ENCODE peak calls at places on chromosomes 2 and 18, in six cellular contexts. One of them, this sample, is unnamed.

GRCh38 chr18:34322365-34323289 is 97.9 kb upstream of the NOL4 start:
- DNase-seq in MCF 10A: peak; percentile 62
- DNase-seq in ovary: no peak
- DNase-seq in lower leg skin: no peak
- DNase-seq in B cell: no peak
- DNase-seq in Calu3: peak; percentile 62
- DNase-seq in this sample: peak; percentile 44

GRCh38 chr2:23588106-23588505 is 203.1 kb downstream of the KLHL29 start:
- DNase-seq in B cell: no peak
- DNase-seq in lower leg skin: no peak
- DNase-seq in Calu3: no peak
- DNase-seq in MCF 10A: no peak
- DNase-seq in ovary: no peak
- DNase-seq in this sample: no peak

GRCh38 chr18:28793911-28794310 is 617.0 kb upstream of the CDH2 start:
- DNase-seq in ovary: no peak
- DNase-seq in Calu3: no peak
- DNase-seq in B cell: no peak
- DNase-seq in MCF 10A: peak; percentile 29
- DNase-seq in lower leg skin: no peak
- DNase-seq in this sample: no peak

GRCh38 chr18:28855524-28855923 is 678.6 kb upstream of the CDH2 start:
- DNase-seq in lower leg skin: no peak
- DNase-seq in ovary: no peak
- DNase-seq in Calu3: no peak
- DNase-seq in B cell: no peak
- DNase-seq in MCF 10A: peak; percentile 36
- DNase-seq in this sample: no peak

GRCh38 chr2:235850771-235851551 is 317.2 kb downstream of the GBX2 start:
- DNase-seq in MCF 10A: no peak
- DNase-seq in lower leg skin: peak; percentile 66
- DNase-seq in ovary: no peak
- DNase-seq in B cell: no peak
- DNase-seq in Calu3: no peak
- DNase-seq in this sample: no peak

GRCh38 chr2:63018439-63018838 is 32.2 kb upstream of the OTX1 start:
- DNase-seq in lower leg skin: no peak
- DNase-seq in Calu3: no peak
- DNase-seq in B cell: no peak
- DNase-seq in MCF 10A: no peak
- DNase-seq in ovary: no peak
- DNase-seq in this sample: no peak

GRCh38 chr2:233265899-233266431 is 14.5 kb downstream of the ATG16L1 start:
- DNase-seq in B cell: no peak
- DNase-seq in lower leg skin: no peak
- DNase-seq in MCF 10A: no peak
- DNase-seq in ovary: no peak
- DNase-seq in Calu3: no peak
- DNase-seq in this sample: no peak

GRCh38 chr2:10844083-10844482 is 31.5 kb upstream of the PDIA6 start:
- DNase-seq in lower leg skin: no peak
- DNase-seq in B cell: no peak
- DNase-seq in Calu3: peak; percentile 65
- DNase-seq in ovary: no peak
- DNase-seq in MCF 10A: peak; percentile 64
- DNase-seq in this sample: no peak

GRCh38 chr2:143481231-143481613 is 352.0 kb downstream of the ARHGAP15 start:
- DNase-seq in MCF 10A: no peak
- DNase-seq in Calu3: no peak
- DNase-seq in lower leg skin: no peak
- DNase-seq in ovary: no peak
- DNase-seq in B cell: no peak
- DNase-seq in this sample: no peak

GRCh38 chr2:29803541-29803940 is 117.8 kb downstream of the ALK start:
- DNase-seq in ovary: no peak
- DNase-seq in B cell: no peak
- DNase-seq in Calu3: no peak
- DNase-seq in lower leg skin: no peak
- DNase-seq in MCF 10A: no peak
- DNase-seq in this sample: no peak

GRCh38 chr18:24014062-24014985 is at the start of gene TTC39C:
- DNase-seq in MCF 10A: peak; percentile 70
- DNase-seq in B cell: peak; percentile 81
- DNase-seq in lower leg skin: peak; percentile 95
- DNase-seq in Calu3: peak; percentile 65
- DNase-seq in ovary: peak; percentile 75
- DNase-seq in this sample: peak; percentile 71

GRCh38 chr18:50099725-50100414 is 95.1 kb downstream of the MYO5B start:
- DNase-seq in ovary: no peak
- DNase-seq in Calu3: no peak
- DNase-seq in MCF 10A: peak; percentile 45
- DNase-seq in B cell: no peak
- DNase-seq in lower leg skin: no peak
- DNase-seq in this sample: no peak

GRCh38 chr2:44191739-44192138 is 23.1 kb downstream of the PPM1B start:
- DNase-seq in MCF 10A: no peak
- DNase-seq in Calu3: no peak
- DNase-seq in B cell: no peak
- DNase-seq in ovary: no peak
- DNase-seq in lower leg skin: no peak
- DNase-seq in this sample: no peak

GRCh38 chr2:37720533-37721218 is 49.2 kb upstream of the CDC42EP3 start:
- DNase-seq in MCF 10A: peak; percentile 85
- DNase-seq in ovary: no peak
- DNase-seq in Calu3: no peak
- DNase-seq in lower leg skin: no peak
- DNase-seq in B cell: no peak
- DNase-seq in this sample: no peak

GRCh38 chr2:224658776-224659175 is 57.4 kb downstream of the CCDC195 start:
- DNase-seq in MCF 10A: peak; percentile 58
- DNase-seq in lower leg skin: no peak
- DNase-seq in ovary: no peak
- DNase-seq in B cell: no peak
- DNase-seq in Calu3: no peak
- DNase-seq in this sample: no peak

GRCh38 chr2:99569393-99569792 is 79.6 kb upstream of the REV1 start:
- DNase-seq in lower leg skin: no peak
- DNase-seq in B cell: no peak
- DNase-seq in ovary: no peak
- DNase-seq in MCF 10A: no peak
- DNase-seq in Calu3: no peak
- DNase-seq in this sample: no peak

GRCh38 chr2:98446850-98447249 is 2.2 kb downstream of the INPP4A start:
- DNase-seq in lower leg skin: peak; percentile 43
- DNase-seq in MCF 10A: no peak
- DNase-seq in Calu3: no peak
- DNase-seq in B cell: no peak
- DNase-seq in ovary: no peak
- DNase-seq in this sample: no peak

GRCh38 chr2:20439503-20439902 is 7.4 kb upstream of the RHOB start:
- DNase-seq in ovary: no peak
- DNase-seq in Calu3: no peak
- DNase-seq in MCF 10A: peak; percentile 51
- DNase-seq in B cell: no peak
- DNase-seq in lower leg skin: peak; percentile 71
- DNase-seq in this sample: no peak

GRCh38 chr2:23549821-23550535 is 165.0 kb downstream of the KLHL29 start:
- DNase-seq in MCF 10A: no peak
- DNase-seq in B cell: no peak
- DNase-seq in Calu3: no peak
- DNase-seq in ovary: no peak
- DNase-seq in lower leg skin: no peak
- DNase-seq in this sample: no peak

GRCh38 chr2:235066895-235067294 is 115.1 kb downstream of the SH3BP4 start:
- DNase-seq in ovary: no peak
- DNase-seq in B cell: no peak
- DNase-seq in lower leg skin: peak; percentile 32
- DNase-seq in Calu3: no peak
- DNase-seq in MCF 10A: no peak
- DNase-seq in this sample: no peak

GRCh38 chr2:12700989-12701388 is 15.7 kb upstream of the TRIB2 start:
- DNase-seq in B cell: no peak
- DNase-seq in Calu3: no peak
- DNase-seq in lower leg skin: no peak
- DNase-seq in MCF 10A: peak; percentile 40
- DNase-seq in ovary: no peak
- DNase-seq in this sample: no peak

GRCh38 chr18:31506024-31506742 is 8.2 kb downstream of the DSG2 start:
- DNase-seq in MCF 10A: peak; percentile 42
- DNase-seq in B cell: no peak
- DNase-seq in ovary: no peak
- DNase-seq in Calu3: no peak
- DNase-seq in lower leg skin: no peak
- DNase-seq in this sample: no peak
- TF ChIP-seq CTCF in MCF 10A: peak; percentile 35
- TF ChIP-seq CTCF in B cell: no peak
- TF ChIP-seq CTCF in ovary: no peak
- TF ChIP-seq CTCF in Calu3: peak; percentile 20
- TF ChIP-seq CTCF in lower leg skin: no peak
- TF ChIP-seq CTCF in this sample: no peak

GRCh38 chr2:240967681-240968621 is 30.5 kb upstream of the SNED1 start:
- DNase-seq in lower leg skin: no peak
- DNase-seq in B cell: no peak
- DNase-seq in MCF 10A: no peak
- DNase-seq in Calu3: no peak
- DNase-seq in ovary: no peak
- DNase-seq in this sample: no peak

GRCh38 chr2:240966457-240966905 is 31.9 kb upstream of the SNED1 start:
- DNase-seq in B cell: no peak
- DNase-seq in MCF 10A: no peak
- DNase-seq in ovary: no peak
- DNase-seq in lower leg skin: peak; percentile 83
- DNase-seq in Calu3: no peak
- DNase-seq in this sample: no peak

GRCh38 chr2:240965296-240965904 is 33.0 kb upstream of the SNED1 start:
- DNase-seq in B cell: no peak
- DNase-seq in ovary: peak; percentile 43
- DNase-seq in lower leg skin: peak; percentile 82
- DNase-seq in Calu3: no peak
- DNase-seq in MCF 10A: no peak
- DNase-seq in this sample: peak; percentile 39

GRCh38 chr2:240965905-240966456 is 32.4 kb upstream of the SNED1 start:
- DNase-seq in lower leg skin: peak; percentile 82
- DNase-seq in Calu3: no peak
- DNase-seq in MCF 10A: no peak
- DNase-seq in ovary: peak; percentile 41
- DNase-seq in B cell: no peak
- DNase-seq in this sample: no peak

DNA sequence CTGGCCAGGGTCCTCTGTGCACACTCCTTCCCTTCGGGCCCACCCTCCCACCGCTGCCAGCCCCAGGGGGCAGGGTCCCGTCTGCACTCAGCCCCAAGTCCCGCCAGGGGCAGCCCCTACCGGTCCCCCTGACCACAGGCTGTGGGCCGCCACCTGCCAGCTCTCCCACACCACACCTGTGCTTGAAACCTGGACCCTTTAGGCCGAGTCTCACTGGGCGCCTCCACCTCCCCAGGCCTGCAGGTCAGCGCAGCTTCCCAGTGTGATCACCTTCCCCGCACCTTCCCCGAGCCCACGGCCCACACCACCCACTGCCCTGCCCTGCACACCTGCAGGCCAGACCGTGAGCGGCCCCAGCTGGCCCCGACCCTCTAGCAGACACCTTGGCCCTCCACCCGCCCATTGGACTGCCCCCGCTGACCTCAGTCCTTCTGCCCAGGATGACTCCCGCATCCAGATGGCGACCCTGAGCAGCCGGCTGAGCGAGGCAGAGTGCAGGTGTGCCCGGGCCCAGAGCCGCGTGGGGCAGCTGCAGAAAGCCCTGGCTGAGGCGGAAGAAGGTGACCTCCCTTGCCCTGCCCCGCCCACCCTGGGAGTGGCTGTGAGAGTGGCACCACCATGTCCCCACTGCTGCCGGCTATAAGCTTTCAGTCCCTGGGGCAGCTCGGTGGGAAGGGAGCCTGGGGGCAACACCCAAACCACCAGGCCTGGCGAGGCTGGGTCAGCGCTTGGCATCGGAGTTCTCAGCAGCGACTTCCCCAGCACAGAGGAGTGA is 31.3 kb upstream of the SNED1 start:
- DNase-seq in Calu3: no peak
- DNase-seq in B cell: no peak
- DNase-seq in ovary: no peak
- DNase-seq in MCF 10A: no peak
- DNase-seq in lower leg skin: peak; percentile 82
- DNase-seq in this sample: no peak
- TF ChIP-seq CTCF in Calu3: no peak
- TF ChIP-seq CTCF in B cell: no peak
- TF ChIP-seq CTCF in ovary: no peak
- TF ChIP-seq CTCF in MCF 10A: no peak
- TF ChIP-seq CTCF in lower leg skin: no peak
- TF ChIP-seq CTCF in this sample: no peak

DNA sequence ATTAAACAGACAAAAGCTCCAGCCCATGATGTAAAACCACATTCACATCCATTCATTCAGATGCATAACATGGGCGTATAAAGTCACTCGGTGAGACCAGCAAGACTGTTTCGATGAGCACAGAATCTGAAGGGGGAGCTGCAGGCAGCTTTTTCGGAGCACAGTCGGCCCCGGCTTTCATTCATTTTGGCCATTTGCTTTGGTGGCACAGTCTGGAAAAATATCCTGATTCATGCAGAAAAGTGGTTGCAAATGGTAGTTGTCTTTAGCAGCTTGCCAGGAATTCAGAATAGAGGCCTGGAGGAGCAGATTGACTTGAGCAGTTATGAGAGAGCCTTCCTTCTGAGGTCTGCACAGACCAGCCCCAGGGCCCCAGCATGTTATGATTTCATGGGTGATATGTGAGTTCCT is 11.2 kb downstream of the ARID5A start:
- DNase-seq in B cell: no peak
- DNase-seq in MCF 10A: no peak
- DNase-seq in ovary: no peak
- DNase-seq in lower leg skin: no peak
- DNase-seq in Calu3: no peak
- DNase-seq in this sample: peak; percentile 3
- TF ChIP-seq CTCF in B cell: no peak
- TF ChIP-seq CTCF in MCF 10A: no peak
- TF ChIP-seq CTCF in ovary: no peak
- TF ChIP-seq CTCF in lower leg skin: no peak
- TF ChIP-seq CTCF in Calu3: no peak
- TF ChIP-seq CTCF in this sample: no peak

DNA sequence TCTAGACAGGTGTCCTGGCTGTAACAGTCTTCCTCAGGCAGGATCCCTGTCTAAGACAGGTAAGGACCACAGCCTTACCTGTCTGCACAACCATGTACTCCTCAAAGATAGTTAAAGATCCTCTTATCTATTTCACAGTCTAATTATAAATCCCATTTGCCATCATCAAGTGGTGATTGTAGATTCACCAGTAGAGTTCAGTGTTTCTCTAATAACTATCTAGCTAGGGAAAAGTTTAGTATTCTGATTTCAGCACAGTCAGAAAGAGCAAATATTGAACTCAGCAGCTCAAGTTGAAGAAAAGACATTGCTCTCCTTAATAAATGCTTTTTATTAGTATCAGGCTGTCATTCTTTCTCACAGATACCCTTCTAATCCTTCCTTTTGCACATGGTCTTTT is 1305.5 kb upstream of the NXPH2 start:
- DNase-seq in Calu3: no peak
- DNase-seq in MCF 10A: no peak
- DNase-seq in ovary: no peak
- DNase-seq in B cell: no peak
- DNase-seq in lower leg skin: no peak
- DNase-seq in this sample: no peak
- TF ChIP-seq CTCF in Calu3: no peak
- TF ChIP-seq CTCF in MCF 10A: no peak
- TF ChIP-seq CTCF in ovary: no peak
- TF ChIP-seq CTCF in B cell: no peak
- TF ChIP-seq CTCF in lower leg skin: no peak
- TF ChIP-seq CTCF in this sample: no peak

This sample was measured in mesothelial cell of epicardium.